ENCODE peak calls at places on chromosome 6, in seven cellular contexts. Y is Daoy, X is choroid plexus epithelial cell, I is retina, R is tibial nerve, H is heart right ventricle, Q is cardiac muscle cell. U is an unnamed sample.
A peak's percentile ranks its signal among the peaks of the same experiment; 100 is the strongest.

GRCh38 chr6:116170358-116171057 is 44.6 kb upstream of the COL10A1 start:
- DNase-seq in X (no peak), Q (no peak), H (no peak), Y (no peak), I (no peak), R (no peak), U (no peak)

GRCh38 chr6:82365011-82365751 is 1.6 kb downstream of the TPBG start:
- DNase-seq in H (no peak), X (peak; percentile 43), R (no peak), Q (peak; percentile 50), Y (peak; percentile 46), I (no peak), U (peak; percentile 17)

GRCh38 chr6:7254980-7255825 is 57.8 kb downstream of the SSR1 start:
- DNase-seq in Y (no peak), X (no peak), Q (no peak), H (peak; percentile 42), I (no peak), R (no peak), U (no peak)

GRCh38 chr6:51292659-51293058 is 474.0 kb downstream of the TFAP2B start:
- DNase-seq in Q (no peak), I (no peak), Y (peak; percentile 2), R (no peak), X (peak; percentile 61), H (no peak), U (no peak)

GRCh38 chr6:17291778-17292177 is 10.6 kb downstream of the RBM24 start:
- DNase-seq in Y (no peak), H (no peak), R (no peak), Q (no peak), I (peak; percentile 59), X (no peak), U (no peak)

GRCh38 chr6:38679668-38680067 is 23.3 kb downstream of the GLO1 start:
- DNase-seq in H (no peak), R (no peak), Y (no peak), Q (no peak), I (no peak), X (no peak), U (no peak)

GRCh38 chr6:71080151-71080550 is 123.3 kb upstream of the B3GAT2 start:
- DNase-seq in H (no peak), R (no peak), X (peak; percentile 12), Y (peak; percentile 23), Q (no peak), I (no peak), U (no peak)

GRCh38 chr6:126252154-126252553 is 87.8 kb upstream of the CENPW start:
- DNase-seq in I (no peak), X (no peak), Q (no peak), H (no peak), R (no peak), Y (no peak), U (no peak)